ENCODE peak calls at places on chromosomes 13 and 19, in seven cellular contexts. W, G, L, O, C, B and S are unnamed samples.

GRCh38 chr19:47609885-47610545 is 1.1 kb downstream of the BICRA start:
- DNase-seq in L (no peak), W (peak; percentile 59), O (no peak), C (peak; percentile 44), G (peak; percentile 63), B (no peak), S (peak; percentile 48)

GRCh38 chr19:58499021-58499927 is 12.5 kb downstream of the SLC27A5 start:
- DNase-seq in W (peak; percentile 99), B (peak; percentile 89), G (peak; percentile 100), O (peak; percentile 90), C (peak; percentile 84), L (peak; percentile 93), S (peak; percentile 100)

GRCh38 chr19:42199440-42200115 is 17.9 kb downstream of the DEDD2 start:
- DNase-seq in W (no peak), L (no peak), C (no peak), O (peak; percentile 30), B (no peak), G (no peak), S (peak; percentile 54)

GRCh38 chr19:20359933-20360720 is 193.1 kb downstream of the ZNF486 start:
- DNase-seq in W (no peak), G (peak; percentile 39), B (no peak), O (no peak), L (no peak), C (no peak), S (peak; percentile 80)

GRCh38 chr19:17021328-17021727 is 5.3 kb downstream of the CPAMD8 start:
- DNase-seq in W (no peak), O (no peak), C (no peak), B (no peak), L (no peak), G (no peak), S (no peak)

GRCh38 chr13:50955807-50956206 is 46.2 kb downstream of the RNASEH2B start:
- DNase-seq in C (no peak), B (no peak), O (no peak), G (peak; percentile 74), W (no peak), L (no peak), S (no peak)

GRCh38 chr19:4987286-4987685 is 18.4 kb downstream of the KDM4B start:
- DNase-seq in L (no peak), B (no peak), C (no peak), O (no peak), G (no peak), W (peak; percentile 21), S (no peak)

GRCh38 chr19:40750285-40751064 is at the start of gene ACTMAP:
- DNase-seq in O (peak; percentile 99), B (peak; percentile 99), G (peak; percentile 100), C (peak; percentile 99), W (peak; percentile 100), L (peak; percentile 99), S (peak; percentile 99)

GRCh38 chr13:27622881-27623280 is 1.2 kb downstream of the POLR1D start:
- DNase-seq in C (no peak), G (no peak), W (no peak), L (no peak), O (no peak), B (no peak), S (no peak)

GRCh38 chr19:17333611-17334413 is 843 bp downstream of the ANO8 start:
- DNase-seq in L (no peak), B (no peak), O (no peak), W (peak; percentile 84), G (no peak), C (peak; percentile 95), S (peak; percentile 61)

GRCh38 chr13:40235160-40235796 is 431.2 kb downstream of the FOXO1 start:
- DNase-seq in G (no peak), B (no peak), C (no peak), L (no peak), O (no peak), W (no peak), S (no peak)

GRCh38 chr13:111462944-111463343 is 142.5 kb downstream of the TEX29 start:
- DNase-seq in G (no peak), C (no peak), L (no peak), B (no peak), O (no peak), W (no peak), S (no peak)

GRCh38 chr19:46786236-46787039 is 2.0 kb downstream of the SLC1A5 start:
- DNase-seq in G (peak; percentile 43), C (peak; percentile 60), O (peak; percentile 60), B (no peak), L (no peak), W (peak; percentile 65), S (peak; percentile 45)

GRCh38 chr19:32908641-32909190 is 39.1 kb upstream of the SLC7A9 start:
- DNase-seq in G (no peak), L (no peak), B (no peak), W (no peak), O (no peak), C (no peak), S (no peak)

GRCh38 chr19:47186337-47187022 is 44.5 kb downstream of the BBC3 start:
- DNase-seq in O (peak; percentile 23), C (no peak), W (no peak), G (no peak), L (no peak), B (no peak), S (no peak)

GRCh38 chr13:30529085-30529815 is 63.5 kb upstream of the HMGB1 start:
- DNase-seq in C (no peak), W (no peak), B (no peak), G (no peak), O (no peak), L (no peak), S (no peak)

GRCh38 chr13:86051134-86052103 is 252.2 kb upstream of the SLITRK6 start:
- DNase-seq in G (peak; percentile 94), B (no peak), C (no peak), W (peak; percentile 70), L (no peak), O (no peak), S (no peak)

GRCh38 chr19:57559008-57559403 is 657 bp downstream of the ZNF550 start:
- DNase-seq in O (no peak), B (no peak), G (peak; percentile 54), C (peak; percentile 87), W (peak; percentile 44), L (no peak), S (peak; percentile 18)

GRCh38 chr19:29843180-29844051 is 31.6 kb downstream of the CCNE1 start:
- DNase-seq in C (no peak), B (no peak), W (peak; percentile 35), L (no peak), O (no peak), G (peak; percentile 48), S (peak; percentile 34)

GRCh38 chr13:93413972-93414717 is 187.5 kb downstream of the GPC6 start:
- DNase-seq in C (no peak), L (no peak), G (peak; percentile 67), O (no peak), B (no peak), W (peak; percentile 34), S (no peak)

GRCh38 chr19:28466107-28467045 is 746.6 kb downstream of the UQCRFS1 start:
- DNase-seq in G (peak; percentile 42), C (peak; percentile 47), L (peak; percentile 31), W (peak; percentile 78), O (no peak), B (no peak), S (peak; percentile 79)

GRCh38 chr13:48214519-48215121 is 18.4 kb upstream of the ITM2B start:
- DNase-seq in G (no peak), O (no peak), W (no peak), L (no peak), C (no peak), B (no peak), S (no peak)

GRCh38 chr19:30744741-30745475 is 372.7 kb downstream of the ZNF536 start:
- DNase-seq in O (no peak), G (no peak), W (no peak), B (no peak), C (no peak), L (no peak), S (no peak)

GRCh38 chr13:113647351-113648217 is 10.4 kb downstream of the ATP4B start:
- DNase-seq in O (no peak), C (peak; percentile 82), G (peak; percentile 96), L (no peak), W (peak; percentile 9), B (no peak), S (peak; percentile 8)

GRCh38 chr13:110944121-110944967 is 29.5 kb upstream of the ANKRD10 start:
- DNase-seq in G (peak; percentile 68), O (no peak), B (no peak), L (peak; percentile 36), W (peak; percentile 89), C (peak; percentile 82), S (peak; percentile 33)

GRCh38 chr13:44649118-44649455 is 73.0 kb upstream of the TSC22D1 start:
- DNase-seq in B (no peak), O (no peak), W (no peak), C (no peak), L (no peak), G (peak; percentile 24), S (no peak)

GRCh38 chr19:18101268-18101667 is 3.7 kb downstream of the MAST3 start:
- DNase-seq in B (no peak), O (no peak), C (no peak), L (no peak), G (no peak), W (no peak), S (no peak)

GRCh38 chr19:48393559-48394330 is at the start of gene GRIN2D:
- DNase-seq in W (peak; percentile 51), C (no peak), O (no peak), L (no peak), G (peak; percentile 83), B (no peak), S (peak; percentile 52)

GRCh38 chr19:409006-409514 is at the start of gene C2CD4C:
- DNase-seq in O (no peak), B (no peak), W (no peak), C (no peak), L (no peak), G (peak; percentile 81), S (no peak)

GRCh38 chr19:16470541-16470910 is 1.2 kb downstream of the EPS15L1 start:
- DNase-seq in B (no peak), W (no peak), O (no peak), G (peak; percentile 48), L (no peak), C (no peak), S (no peak)

GRCh38 chr13:36432106-36432544 is at the start of gene CCNA1:
- DNase-seq in G (peak; percentile 89), O (no peak), C (peak; percentile 33), L (no peak), B (no peak), W (peak; percentile 44), S (peak; percentile 89)

GRCh38 chr13:96065851-96066250 is 12.7 kb upstream of the UGGT2 start:
- DNase-seq in W (no peak), B (no peak), C (no peak), O (no peak), G (no peak), L (no peak), S (no peak)